ENCODE peak calls at places on chromosomes 16 and 17, in seven cellular contexts. E is astrocyte of the cerebellum, F is lung, V is astrocyte of the spinal cord, H is AG04450, Q is body of pancreas, P is fibroblast of the aortic adventitia. J is an unnamed sample.

GRCh38 chr17:17514993-17515920 is 19.1 kb upstream of the RASD1 start:
- DNase-seq in E (peak; percentile 90), F (no peak), V (peak; percentile 82), H (no peak), Q (peak; percentile 13), P (peak; percentile 17), J (no peak)

GRCh38 chr17:4531988-4532736 is 23.0 kb downstream of the MYBBP1A start:
- DNase-seq in E (no peak), F (no peak), V (no peak), H (no peak), Q (no peak), P (no peak), J (no peak)

GRCh38 chr17:77957215-77957868 is 1.2 kb upstream of the TNRC6C start:
- DNase-seq in E (no peak), F (no peak), V (peak; percentile 24), H (no peak), Q (no peak), P (peak; percentile 39), J (no peak)

GRCh38 chr16:56800355-56800754 is 64.7 kb upstream of the SLC12A3 start:
- DNase-seq in E (no peak), F (no peak), V (peak; percentile 13), H (no peak), Q (no peak), P (no peak), J (no peak)

GRCh38 chr17:60969500-60970037 is 291.9 kb downstream of the BCAS3 start:
- DNase-seq in E (no peak), F (no peak), V (no peak), H (no peak), Q (no peak), P (no peak), J (no peak)

GRCh38 chr16:85374571-85374872 is 238.6 kb upstream of the GSE1 start:
- DNase-seq in E (no peak), F (no peak), V (no peak), H (no peak), Q (peak; percentile 45), P (no peak), J (no peak)

GRCh38 chr17:80629298-80630028 is 84.8 kb downstream of the RPTOR start:
- DNase-seq in E (no peak), F (no peak), V (no peak), H (no peak), Q (no peak), P (no peak), J (no peak)

GRCh38 chr16:66290431-66290830 is 76.1 kb upstream of the CDH5 start:
- DNase-seq in E (no peak), F (no peak), V (no peak), H (no peak), Q (no peak), P (no peak), J (no peak)

GRCh38 chr16:35506018-35506897 is 2046.8 kb downstream of the TP53TG3F start:
- DNase-seq in E (no peak), F (no peak), V (no peak), H (no peak), Q (no peak), P (no peak), J (no peak)

GRCh38 chr16:5046914-5047313 is 13.2 kb upstream of the NAGPA start:
- DNase-seq in E (no peak), F (no peak), V (no peak), H (no peak), Q (no peak), P (no peak), J (no peak)

GRCh38 chr17:51147641-51148040 is 5.7 kb upstream of the NME1 start:
- DNase-seq in E (no peak), F (no peak), V (no peak), H (no peak), Q (no peak), P (peak; percentile 42), J (no peak)

GRCh38 chr16:9055661-9056060 is 35.8 kb upstream of the HAPSTR1 start:
- DNase-seq in E (no peak), F (no peak), V (peak; percentile 79), H (no peak), Q (no peak), P (peak; percentile 54), J (no peak)

GRCh38 chr16:68233835-68234187 is 2.1 kb downstream of the ESRP2 start:
- DNase-seq in E (no peak), F (no peak), V (no peak), H (no peak), Q (no peak), P (no peak), J (no peak)

GRCh38 chr16:86991679-86992078 is 325.5 kb downstream of the C16orf95 start:
- DNase-seq in E (no peak), F (no peak), V (peak; percentile 43), H (peak; percentile 39), Q (no peak), P (no peak), J (peak; percentile 70)

GRCh38 chr17:28570716-28571254 is 539 bp downstream of the PIGS start:
- DNase-seq in E (no peak), F (no peak), V (no peak), H (no peak), Q (peak; percentile 32), P (no peak), J (peak; percentile 36)

GRCh38 chr17:60792250-60792898 is 114.7 kb downstream of the BCAS3 start:
- DNase-seq in E (no peak), F (no peak), V (no peak), H (no peak), Q (no peak), P (no peak), J (no peak)

GRCh38 chr16:80667925-80668324 is 127.1 kb downstream of the DYNLRB2 start:
- DNase-seq in E (no peak), F (no peak), V (no peak), H (no peak), Q (no peak), P (no peak), J (no peak)

GRCh38 chr17:45243750-45244149 is 18.1 kb downstream of the SPATA32 start:
- DNase-seq in E (no peak), F (no peak), V (no peak), H (no peak), Q (no peak), P (no peak), J (no peak)

GRCh38 chr16:4743217-4743897 is 9.0 kb downstream of the DNAAF8 start:
- DNase-seq in E (no peak), F (no peak), V (no peak), H (no peak), Q (no peak), P (no peak), J (peak; percentile 40)

GRCh38 chr17:45277992-45278391 is 16.1 kb upstream of the SPATA32 start:
- DNase-seq in E (peak; percentile 82), F (peak; percentile 57), V (peak; percentile 73), H (no peak), Q (peak; percentile 51), P (peak; percentile 95), J (no peak)

GRCh38 chr16:56776562-56776961 is 46.6 kb downstream of the NUP93 start:
- DNase-seq in E (peak; percentile 26), F (peak; percentile 41), V (peak; percentile 32), H (no peak), Q (peak; percentile 64), P (peak; percentile 79), J (peak; percentile 58)

DNA sequence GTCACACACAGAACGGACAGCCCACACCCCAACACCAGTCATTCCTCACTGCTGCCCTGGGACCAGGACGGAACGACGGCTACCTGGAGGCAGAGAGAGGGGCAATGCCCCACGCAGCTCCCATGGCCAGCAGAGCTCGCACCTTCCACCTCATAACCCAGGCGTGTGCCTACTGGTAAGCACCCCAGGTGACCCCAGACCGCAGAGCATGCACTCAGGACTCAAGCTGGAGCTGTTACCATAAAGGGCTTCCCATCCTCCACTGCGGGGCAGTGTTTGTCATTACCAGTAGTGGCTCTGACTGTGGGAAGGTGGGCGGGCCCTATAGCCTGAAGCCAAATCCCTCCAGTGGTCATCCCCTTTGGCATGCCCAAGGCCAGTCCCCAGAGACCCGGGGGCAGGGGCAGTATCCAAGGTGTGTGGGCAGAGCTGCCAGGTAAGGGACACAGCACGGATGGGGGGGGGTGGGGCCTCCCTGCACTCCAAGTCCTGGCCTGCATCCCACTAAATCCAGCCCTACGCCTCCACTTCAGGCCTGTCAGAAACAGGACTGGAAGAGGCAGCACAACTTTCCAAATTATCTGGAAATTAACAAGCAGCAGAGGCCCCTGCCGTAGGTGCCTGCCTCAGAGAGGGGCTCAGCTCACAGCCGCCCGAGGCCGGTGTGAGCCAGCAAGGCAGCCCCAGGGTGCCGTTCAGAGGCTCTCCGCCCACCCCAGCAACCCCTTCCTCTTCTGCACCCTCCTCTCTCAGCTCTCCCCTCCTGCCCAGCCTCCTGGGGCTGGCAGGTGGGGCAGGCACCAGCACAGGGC is 4.8 kb upstream of the BCAR1 start:
- DNase-seq in E (no peak), F (no peak), V (no peak), H (no peak), Q (peak; percentile 41), P (peak; percentile 22), J (no peak)
- TF ChIP-seq CTCF in E (no peak), F (no peak), V (no peak), H (no peak), Q (no peak), P (no peak), J (no peak)

DNA sequence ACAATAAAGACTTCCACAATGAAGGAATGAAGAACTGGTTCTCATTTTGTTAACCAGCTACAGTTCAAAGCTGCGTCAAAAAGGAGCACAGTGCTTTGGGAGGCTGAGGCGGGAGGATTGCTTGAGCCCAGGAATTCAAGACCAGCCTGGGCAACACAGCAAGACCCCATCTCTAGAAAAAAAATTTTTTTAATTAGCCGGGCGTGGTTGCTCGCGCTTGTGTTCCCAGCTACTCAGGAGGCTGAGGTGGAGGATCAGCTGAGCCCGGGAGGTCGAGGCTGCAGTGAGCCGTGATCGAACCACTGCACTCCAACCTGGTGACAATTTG is 764 bp upstream of the SLC6A4 start:
- DNase-seq in E (no peak), F (no peak), V (no peak), H (no peak), Q (no peak), P (no peak), J (no peak)
- H3K4me3 ChIP-seq in E (peak overlapping the region; percentile 39), F (no peak overlapping the region), V (no peak overlapping the region), H (peak overlapping the region; percentile 56), Q (no peak overlapping the region), P (peak overlapping the region; percentile 63), J (peak overlapping the region; percentile 46)

DNA sequence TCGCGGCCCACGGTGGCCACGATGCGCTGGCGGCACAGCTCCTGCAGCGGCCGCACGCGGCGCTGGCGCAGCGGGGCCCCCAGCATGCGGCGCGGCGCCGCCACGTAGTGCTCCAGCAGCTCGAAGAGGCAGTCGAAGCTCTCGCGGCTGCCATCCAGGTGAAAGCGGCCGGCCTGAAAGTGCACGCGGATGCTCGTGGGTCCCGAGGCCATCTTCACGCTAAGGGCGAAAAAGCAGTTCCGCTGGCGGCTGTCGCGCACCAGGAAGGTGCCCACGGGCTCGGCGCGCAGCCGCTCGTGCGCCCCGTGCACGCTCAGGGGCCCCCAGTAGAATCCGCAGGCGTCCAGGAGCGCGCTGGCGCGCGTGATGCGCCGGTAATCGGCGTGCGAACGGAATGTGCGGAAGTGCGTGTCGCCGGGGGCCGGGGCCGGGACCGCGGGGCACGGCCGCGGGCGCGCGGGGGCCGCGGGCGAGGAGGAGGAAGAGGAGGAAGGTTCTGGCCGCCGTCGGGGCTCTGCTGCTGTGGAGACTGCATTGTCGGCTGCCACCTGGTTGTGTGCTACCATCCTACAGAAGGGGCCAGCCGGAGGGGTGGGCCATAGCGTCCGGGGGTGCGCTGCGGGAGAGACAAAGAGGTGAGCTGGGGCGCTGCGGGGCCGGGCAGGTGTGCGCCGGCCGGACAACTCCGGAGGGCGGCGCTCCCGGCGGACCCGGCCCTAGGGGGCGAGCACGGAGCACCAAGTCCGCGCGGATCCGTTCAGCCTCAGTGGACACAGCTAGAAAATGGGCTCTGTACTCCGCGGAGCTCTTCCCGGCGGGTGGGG is 879 bp downstream of the SOCS1 start:
- DNase-seq in E (no peak), F (no peak), V (peak; percentile 48), H (no peak), Q (peak; percentile 49), P (peak; percentile 40), J (peak; percentile 63)
- TF ChIP-seq CTCF in E (no peak), F (no peak), V (no peak), H (no peak), Q (no peak), P (no peak), J (no peak)

GRCh38 chr17:73740370-73740769 is 96.1 kb upstream of the SDK2 start:
- DNase-seq in E (no peak), F (no peak), V (no peak), H (no peak), Q (no peak), P (no peak), J (no peak)
- H3K4me3 ChIP-seq in E (no peak overlapping the region), F (no peak overlapping the region), V (no peak overlapping the region), H (no peak overlapping the region), Q (no peak overlapping the region), P (no peak overlapping the region), J (no peak overlapping the region)